ENCODE peak calls at places on chromosomes 2 and 18, in nine cellular contexts. Z, G, S, Y, R, W, O, Q and H are unnamed samples.

GRCh38 chr2:160869411-160869810 is 290.8 kb upstream of the TANK start:
- DNase-seq in Z (no peak), R (no peak), G (peak), Y (no peak), O (no peak), S (no peak), W (peak), Q (no peak), H (peak)

GRCh38 chr18:62157843-62158242 is 29.0 kb downstream of the PIGN start:
- DNase-seq in Z (no peak), R (no peak), W (no peak), Y (no peak), Q (no peak), O (no peak), S (no peak), G (no peak), H (no peak)

GRCh38 chr18:48840491-48840877 is 110.3 kb downstream of the SMAD7 start:
- DNase-seq in Y (no peak), S (no peak), Z (no peak), O (no peak), R (no peak), W (no peak), Q (no peak), G (no peak), H (no peak)

GRCh38 chr2:29398384-29399237 is 283.4 kb downstream of the CLIP4 start:
- DNase-seq in S (no peak), G (no peak), W (peak), Y (no peak), Q (no peak), Z (no peak), R (peak), O (no peak), H (peak)

GRCh38 chr2:88038263-88039105 is 17.1 kb downstream of the KRCC1 start:
- DNase-seq in S (no peak), R (no peak), G (peak), Y (no peak), O (no peak), Q (no peak), Z (no peak), W (peak), H (peak)

GRCh38 chr2:14492920-14493503 is 139.5 kb upstream of the LRATD1 start:
- DNase-seq in R (no peak), Z (no peak), Y (peak), W (peak), O (no peak), G (peak), Q (no peak), S (no peak), H (peak)

GRCh38 chr2:158586491-158586890 is 129.7 kb downstream of the PKP4 start:
- DNase-seq in O (no peak), Q (no peak), S (no peak), W (peak), Z (no peak), R (no peak), G (peak), Y (no peak), H (peak)

GRCh38 chr2:8659735-8660492 is 21.9 kb upstream of the ID2 start:
- DNase-seq in O (no peak), Y (no peak), S (no peak), Q (no peak), Z (no peak), W (no peak), G (no peak), R (peak), H (no peak)

GRCh38 chr2:170744248-170745002 is 25.8 kb upstream of the ERICH2 start:
- DNase-seq in S (no peak), O (no peak), Q (no peak), R (no peak), Y (no peak), Z (no peak), G (no peak), W (no peak), H (no peak)

GRCh38 chr2:101967826-101968498 is 23.8 kb upstream of the IL1R2 start:
- DNase-seq in W (peak), Q (no peak), G (no peak), R (no peak), O (no peak), S (no peak), Y (peak), Z (no peak), H (peak)

GRCh38 chr2:237561221-237561620 is 5.2 kb upstream of the PRLH start:
- DNase-seq in W (no peak), S (no peak), Z (no peak), R (no peak), G (no peak), Y (no peak), Q (no peak), O (no peak), H (no peak)

GRCh38 chr2:195984951-195985726 is 83.5 kb downstream of the DNAH7 start:
- DNase-seq in R (no peak), Z (no peak), Q (no peak), O (no peak), W (peak), G (no peak), S (no peak), Y (no peak), H (peak)

GRCh38 chr2:158726906-158727592 is 68.1 kb upstream of the DAPL1 start:
- DNase-seq in W (no peak), R (peak), S (no peak), Z (no peak), G (no peak), Y (no peak), Q (no peak), O (no peak), H (no peak)

GRCh38 chr18:29488617-29489016 is 1311.7 kb upstream of the CDH2 start:
- DNase-seq in W (peak), G (no peak), R (no peak), Y (no peak), Z (no peak), S (no peak), O (no peak), Q (no peak), H (peak)

GRCh38 chr2:29703336-29703735 is 218.1 kb downstream of the ALK start:
- DNase-seq in Q (no peak), Y (no peak), W (no peak), Z (no peak), G (no peak), S (no peak), R (no peak), O (no peak), H (no peak)

GRCh38 chr2:144333144-144333555 is 186.8 kb downstream of the ZEB2 start:
- DNase-seq in W (no peak), O (no peak), S (no peak), R (no peak), Q (no peak), G (no peak), Z (no peak), Y (no peak), H (no peak)

GRCh38 chr2:228700638-228701037 is 519.2 kb upstream of the SPHKAP start:
- DNase-seq in Y (no peak), W (peak), S (no peak), Z (no peak), O (no peak), Q (no peak), G (no peak), R (no peak), H (peak)

GRCh38 chr2:161407597-161407996 is 8.5 kb upstream of the TBR1 start:
- DNase-seq in Y (no peak), G (no peak), R (no peak), Q (no peak), S (no peak), W (no peak), Z (no peak), O (no peak), H (no peak)

GRCh38 chr2:238169708-238170251 is 11.0 kb downstream of the ERFE start:
- DNase-seq in Z (no peak), R (peak), Y (no peak), W (peak), G (peak), O (no peak), S (no peak), Q (no peak), H (peak)

GRCh38 chr2:63846487-63846886 is 4.8 kb downstream of the UGP2 start:
- DNase-seq in Q (no peak), O (peak), W (peak), Z (no peak), G (no peak), S (no peak), Y (no peak), R (peak), H (no peak)

GRCh38 chr18:75638597-75639467 is 211.3 kb upstream of the SMIM21 start:
- DNase-seq in O (peak), W (peak), Q (no peak), S (no peak), G (no peak), Y (no peak), R (no peak), Z (no peak), H (peak)

GRCh38 chr2:213013979-213014378 is 137.4 kb downstream of the IKZF2 start:
- DNase-seq in S (no peak), W (no peak), O (no peak), Z (no peak), R (no peak), Y (no peak), G (no peak), Q (no peak), H (no peak)

GRCh38 chr2:240602266-240603050 is 15.9 kb downstream of the CAPN10 start:
- DNase-seq in Y (no peak), O (no peak), Z (no peak), Q (peak), S (no peak), R (no peak), W (no peak), G (no peak), H (no peak)

GRCh38 chr2:2324565-2325101 is 6.4 kb downstream of the MYT1L start:
- DNase-seq in R (peak), Z (no peak), W (no peak), O (no peak), G (no peak), S (no peak), Y (no peak), Q (no peak), H (no peak)

GRCh38 chr2:96329416-96329815 is 4.3 kb downstream of the ITPRIPL1 start:
- DNase-seq in Z (no peak), W (peak), Y (no peak), Q (no peak), G (no peak), S (no peak), R (no peak), O (peak), H (peak)

GRCh38 chr18:58268849-58269248 is 224.8 kb downstream of the NEDD4L start:
- DNase-seq in G (no peak), O (no peak), R (no peak), Z (no peak), S (no peak), Y (no peak), W (peak), Q (no peak), H (peak)

GRCh38 chr18:68436485-68436884 is 278.4 kb downstream of the TMX3 start:
- DNase-seq in Z (no peak), R (no peak), O (no peak), W (peak), Y (no peak), G (no peak), S (no peak), Q (no peak), H (peak)

GRCh38 chr2:215626812-215627281 is 191.0 kb upstream of the FN1 start:
- DNase-seq in S (no peak), R (no peak), Y (no peak), G (peak), Z (no peak), W (peak), Q (no peak), O (no peak), H (peak)

GRCh38 chr18:61731693-61732376 is 161.0 kb downstream of the RNF152 start:
- DNase-seq in R (no peak), W (no peak), S (no peak), G (no peak), Z (no peak), Y (no peak), Q (no peak), O (no peak), H (peak)

GRCh38 chr2:72893594-72894319 is 6.5 kb downstream of the SPR start:
- DNase-seq in S (peak), G (no peak), Z (peak), Y (no peak), R (peak), Q (no peak), W (peak), O (peak), H (peak)